ENCODE peak calls at places on chromosomes 2 and 18, in five cellular contexts. Y, G, M, J and R are unnamed samples.

GRCh38 chr2:15313657-15314056 is 247.5 kb downstream of the NBAS start:
- DNase-seq in M (no peak), G (peak; percentile 64), J (no peak), Y (peak; percentile 72), R (peak; percentile 64)

GRCh38 chr18:59469463-59470180 is 110.6 kb upstream of the LMAN1 start:
- DNase-seq in G (no peak), M (no peak), J (no peak), Y (no peak), R (no peak)

GRCh38 chr2:43082111-43082877 is 144.1 kb downstream of the ZFP36L2 start:
- DNase-seq in Y (peak; percentile 80), M (no peak), G (peak; percentile 98), J (no peak), R (no peak)

GRCh38 chr2:29267710-29268109 is 152.5 kb downstream of the CLIP4 start:
- DNase-seq in G (no peak), Y (no peak), J (no peak), M (no peak), R (no peak)

GRCh38 chr2:80348078-80348477 is 43.5 kb upstream of the LRRTM1 start:
- DNase-seq in M (no peak), J (no peak), G (no peak), Y (no peak), R (no peak)

GRCh38 chr18:21262979-21263378 is 20.9 kb downstream of the GREB1L start:
- DNase-seq in G (no peak), Y (peak; percentile 34), M (no peak), J (no peak), R (no peak)

GRCh38 chr2:122191331-122191730 is 435.9 kb downstream of the TSN start:
- DNase-seq in G (peak; percentile 11), Y (peak; percentile 46), J (no peak), M (peak; percentile 4), R (no peak)

GRCh38 chr2:235990344-235990743 is 177.8 kb downstream of the GBX2 start:
- DNase-seq in G (peak; percentile 5), M (no peak), Y (no peak), J (no peak), R (no peak)

GRCh38 chr2:134262666-134263065 is 8.8 kb downstream of the MGAT5 start:
- DNase-seq in M (no peak), J (no peak), G (no peak), Y (no peak), R (no peak)

GRCh38 chr2:70686577-70687460 is 81.2 kb downstream of the ADD2 start:
- DNase-seq in G (peak; percentile 72), M (no peak), Y (peak; percentile 30), J (peak; percentile 47), R (no peak)

GRCh38 chr2:51424418-51424817 is 392.5 kb upstream of the NRXN1 start:
- DNase-seq in G (no peak), M (no peak), Y (no peak), J (no peak), R (no peak)

GRCh38 chr2:1766400-1766799 is 22.1 kb upstream of the PXDN start:
- DNase-seq in G (no peak), Y (no peak), J (no peak), M (no peak), R (no peak)

GRCh38 chr2:176567361-176567760 is 298.1 kb downstream of the MTX2 start:
- DNase-seq in G (no peak), J (no peak), M (no peak), Y (no peak), R (no peak)

GRCh38 chr2:181041661-181042060 is 61.3 kb downstream of the UBE2E3 start:
- DNase-seq in Y (peak; percentile 29), M (no peak), J (no peak), G (peak; percentile 43), R (no peak)

GRCh38 chr2:177598321-177598922 is 205.8 kb downstream of the AGPS start:
- DNase-seq in J (no peak), M (no peak), G (peak; percentile 62), Y (no peak), R (no peak)

GRCh38 chr2:29954316-29954715 is 32.9 kb upstream of the ALK start:
- DNase-seq in Y (no peak), M (no peak), J (no peak), G (no peak), R (no peak)

GRCh38 chr2:30206461-30207430 is 24.6 kb upstream of the LBH start:
- DNase-seq in M (no peak), J (no peak), G (no peak), Y (no peak), R (no peak)

GRCh38 chr2:218895326-218895725 is 14.7 kb downstream of the WNT10A start:
- DNase-seq in Y (peak; percentile 52), G (no peak), M (no peak), J (no peak), R (no peak)

GRCh38 chr18:37408676-37409305 is 156.8 kb downstream of the CELF4 start:
- DNase-seq in Y (no peak), J (no peak), M (no peak), G (no peak), R (peak; percentile 35)

GRCh38 chr2:138716183-138716582 is 64.0 kb downstream of the NXPH2 start:
- DNase-seq in M (no peak), Y (no peak), J (no peak), G (peak; percentile 5), R (no peak)

GRCh38 chr2:237222178-237222577 is 136.5 kb downstream of the COPS8 start:
- DNase-seq in Y (no peak), G (peak; percentile 97), J (no peak), M (no peak), R (no peak)

DNA sequence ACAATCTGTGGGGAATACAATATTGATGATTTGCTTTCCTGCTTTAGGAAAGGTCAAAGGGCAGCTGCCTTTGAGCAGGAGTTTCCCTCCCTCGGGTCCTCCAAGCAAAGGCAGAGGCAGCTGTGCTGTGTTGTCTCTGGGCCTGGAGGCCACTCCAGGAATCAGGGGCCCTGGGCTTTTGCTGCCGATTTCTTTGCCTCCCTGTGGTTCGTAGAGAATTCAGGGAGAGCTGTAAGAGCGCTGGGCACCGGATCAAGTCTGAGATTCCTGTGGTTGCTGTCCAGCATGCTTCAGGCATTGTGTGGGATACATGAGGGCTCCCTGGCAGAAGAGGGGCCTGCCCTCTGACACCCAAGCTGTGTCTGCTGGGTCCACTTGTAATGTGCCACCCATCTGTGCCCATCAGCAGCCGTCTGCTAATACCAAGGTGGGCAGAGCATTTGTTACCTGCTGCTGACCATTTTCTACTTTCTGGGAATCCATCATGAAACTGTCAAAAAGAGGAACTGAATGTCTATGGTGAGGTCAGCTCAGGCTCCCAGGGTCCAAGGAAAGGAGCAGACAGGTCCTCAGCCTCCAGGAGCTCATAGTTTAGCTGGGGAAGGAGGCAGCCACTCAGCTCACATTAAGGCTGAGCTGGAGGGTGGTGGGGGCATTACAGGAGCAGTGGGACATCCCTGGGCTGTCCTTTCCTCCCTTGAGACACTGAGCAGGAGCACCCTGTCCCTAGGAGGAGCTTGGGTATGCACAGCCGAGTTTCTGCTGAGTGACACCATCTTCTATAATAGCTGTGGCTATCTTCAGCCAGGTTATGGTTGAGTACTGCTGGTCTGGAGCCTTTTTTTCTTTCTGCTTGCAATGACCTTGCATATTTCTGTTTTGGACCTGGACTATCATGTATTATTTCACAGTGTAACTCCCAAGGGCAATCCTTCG is 68.5 kb downstream of the CTIF start:
- DNase-seq in J (peak; percentile 74), Y (peak; percentile 52), M (no peak), G (peak; percentile 81), R (peak; percentile 66)
- TF ChIP-seq CTCF in J (peak; percentile 6), Y (no peak), M (no peak), G (no peak), R (no peak)

GRCh38 chr18:26548144-26549102 is at the start of gene KCTD1:
- DNase-seq in M (peak; percentile 81), J (peak; percentile 44), Y (peak; percentile 81), G (peak; percentile 83), R (peak; percentile 46)

GRCh38 chr18:26549103-26549485 is 741 bp upstream of the KCTD1 start:
- DNase-seq in Y (peak; percentile 79), G (peak; percentile 43), M (peak; percentile 9), J (no peak), R (no peak)

GRCh38 chr18:26546875-26547301 is 1.5 kb downstream of the KCTD1 start:
- DNase-seq in G (no peak), J (no peak), Y (no peak), M (no peak), R (no peak)

GRCh38 chr18:26546170-26546874 is 2.0 kb downstream of the KCTD1 start:
- DNase-seq in Y (peak; percentile 60), G (no peak), M (no peak), J (no peak), R (no peak)

GRCh38 chr18:26547302-26548143 is 830 bp downstream of the KCTD1 start:
- DNase-seq in Y (peak; percentile 82), M (peak; percentile 66), J (no peak), G (peak; percentile 75), R (peak; percentile 48)
- TF ChIP-seq CTCF in Y (peak; percentile 70), M (no peak), J (peak; percentile 79), G (peak; percentile 25), R (peak; percentile 59)

GRCh38 chr2:40256649-40257048 is 195.2 kb downstream of the SLC8A1 start:
- DNase-seq in J (no peak), M (no peak), Y (peak; percentile 30), G (no peak), R (no peak)
- TF ChIP-seq CTCF in J (peak; percentile 16), M (no peak), Y (peak; percentile 53), G (peak; percentile 34), R (peak; percentile 55)

GRCh38 chr2:189217546-189217945 is 38.0 kb upstream of the COL5A2 start:
- DNase-seq in Y (no peak), G (peak; percentile 20), M (no peak), J (peak; percentile 38), R (no peak)
- TF ChIP-seq CTCF in Y (no peak), G (no peak), M (no peak), J (no peak), R (no peak)

GRCh38 chr2:31411771-31412170 is 2.8 kb downstream of the XDH start:
- DNase-seq in M (no peak), Y (peak; percentile 52), G (no peak), J (no peak), R (no peak)

GRCh38 chr2:31414601-31415241 is at the start of gene XDH:
- DNase-seq in M (peak; percentile 39), G (no peak), Y (peak; percentile 78), J (no peak), R (no peak)

GRCh38 chr2:31413025-31413424 is 1.5 kb downstream of the XDH start:
- DNase-seq in G (peak; percentile 60), Y (no peak), J (no peak), M (no peak), R (no peak)

GRCh38 chr2:31415421-31415820 is 879 bp upstream of the XDH start:
- DNase-seq in J (no peak), Y (no peak), G (no peak), M (no peak), R (no peak)

GRCh38 chr2:31413876-31414550 is 529 bp downstream of the XDH start:
- DNase-seq in G (peak; percentile 28), J (no peak), Y (no peak), M (no peak), R (no peak)
- TF ChIP-seq CTCF in G (peak; percentile 23), J (no peak), Y (peak; percentile 45), M (no peak), R (peak; percentile 44)